ENCODE peak calls at places on chromosome 1, in five cellular contexts. One of them, this sample, is unnamed.

GRCh38 chr1:212630159-212630900 is 21.8 kb downstream of the ATF3 start:
- DNase-seq in Calu3: peak
- DNase-seq in DMS 273 treated with DMSO at 0.1 percent for 48 hours: no peak
- DNase-seq in ELR: peak
- DNase-seq in stimulated activated CD8-positive, alpha-beta memory T cell treated with anti-CD3 and anti-CD28 coated beads, Interleukin-12 subunit alpha, Interleukin-12 subunit beta, amount 100 ng/mL, for 1 hour: no peak
- DNase-seq in this sample: no peak

GRCh38 chr1:47505267-47505666 is 67.4 kb downstream of the FOXD2 start:
- DNase-seq in Calu3: no peak
- DNase-seq in stimulated activated CD8-positive, alpha-beta memory T cell treated with anti-CD3 and anti-CD28 coated beads, Interleukin-12 subunit alpha, Interleukin-12 subunit beta, amount 100 ng/mL, for 1 hour: no peak
- DNase-seq in ELR: no peak
- DNase-seq in DMS 273 treated with DMSO at 0.1 percent for 48 hours: no peak
- DNase-seq in this sample: no peak

GRCh38 chr1:175744833-175745232 is 1.4 kb upstream of the TNR start:
- DNase-seq in stimulated activated CD8-positive, alpha-beta memory T cell treated with anti-CD3 and anti-CD28 coated beads, Interleukin-12 subunit alpha, Interleukin-12 subunit beta, amount 100 ng/mL, for 1 hour: no peak
- DNase-seq in DMS 273 treated with DMSO at 0.1 percent for 48 hours: no peak
- DNase-seq in ELR: peak
- DNase-seq in Calu3: no peak
- DNase-seq in this sample: no peak

GRCh38 chr1:181128592-181129497 is 40.3 kb downstream of the IER5 start:
- DNase-seq in stimulated activated CD8-positive, alpha-beta memory T cell treated with anti-CD3 and anti-CD28 coated beads, Interleukin-12 subunit alpha, Interleukin-12 subunit beta, amount 100 ng/mL, for 1 hour: no peak
- DNase-seq in Calu3: no peak
- DNase-seq in ELR: no peak
- DNase-seq in DMS 273 treated with DMSO at 0.1 percent for 48 hours: peak
- DNase-seq in this sample: no peak

GRCh38 chr1:221239911-221240310 is 360.7 kb downstream of the HLX start:
- DNase-seq in ELR: no peak
- DNase-seq in stimulated activated CD8-positive, alpha-beta memory T cell treated with anti-CD3 and anti-CD28 coated beads, Interleukin-12 subunit alpha, Interleukin-12 subunit beta, amount 100 ng/mL, for 1 hour: no peak
- DNase-seq in DMS 273 treated with DMSO at 0.1 percent for 48 hours: no peak
- DNase-seq in Calu3: no peak
- DNase-seq in this sample: no peak

GRCh38 chr1:8025061-8025670 is 943 bp downstream of the ERRFI1 start:
- DNase-seq in ELR: peak
- DNase-seq in Calu3: no peak
- DNase-seq in stimulated activated CD8-positive, alpha-beta memory T cell treated with anti-CD3 and anti-CD28 coated beads, Interleukin-12 subunit alpha, Interleukin-12 subunit beta, amount 100 ng/mL, for 1 hour: no peak
- DNase-seq in DMS 273 treated with DMSO at 0.1 percent for 48 hours: no peak
- DNase-seq in this sample: no peak

GRCh38 chr1:163650624-163651023 is 328.9 kb downstream of the NUF2 start:
- DNase-seq in Calu3: no peak
- DNase-seq in stimulated activated CD8-positive, alpha-beta memory T cell treated with anti-CD3 and anti-CD28 coated beads, Interleukin-12 subunit alpha, Interleukin-12 subunit beta, amount 100 ng/mL, for 1 hour: no peak
- DNase-seq in ELR: no peak
- DNase-seq in DMS 273 treated with DMSO at 0.1 percent for 48 hours: no peak
- DNase-seq in this sample: no peak

GRCh38 chr1:76494807-76495206 is 372.5 kb upstream of the ST6GALNAC5 start:
- DNase-seq in ELR: peak
- DNase-seq in stimulated activated CD8-positive, alpha-beta memory T cell treated with anti-CD3 and anti-CD28 coated beads, Interleukin-12 subunit alpha, Interleukin-12 subunit beta, amount 100 ng/mL, for 1 hour: no peak
- DNase-seq in DMS 273 treated with DMSO at 0.1 percent for 48 hours: no peak
- DNase-seq in Calu3: no peak
- DNase-seq in this sample: no peak

GRCh38 chr1:244964112-244964971 is 100.0 kb upstream of the HNRNPU start:
- DNase-seq in stimulated activated CD8-positive, alpha-beta memory T cell treated with anti-CD3 and anti-CD28 coated beads, Interleukin-12 subunit alpha, Interleukin-12 subunit beta, amount 100 ng/mL, for 1 hour: no peak
- DNase-seq in DMS 273 treated with DMSO at 0.1 percent for 48 hours: no peak
- DNase-seq in ELR: peak
- DNase-seq in Calu3: peak
- DNase-seq in this sample: peak

GRCh38 chr1:201270616-201271390 is 12.5 kb upstream of the PKP1 start:
- DNase-seq in ELR: no peak
- DNase-seq in DMS 273 treated with DMSO at 0.1 percent for 48 hours: no peak
- DNase-seq in stimulated activated CD8-positive, alpha-beta memory T cell treated with anti-CD3 and anti-CD28 coated beads, Interleukin-12 subunit alpha, Interleukin-12 subunit beta, amount 100 ng/mL, for 1 hour: no peak
- DNase-seq in Calu3: no peak
- DNase-seq in this sample: no peak

This sample was measured in foreskin melanocyte.